ENCODE peak calls at places on chromosomes 11 and 22, in four cellular contexts. One of them, this sample, is unnamed.

GRCh38 chr11:21554284-21554683 is 638.6 kb upstream of the ANO5 start:
- DNase-seq in suprapubic skin: no peak
- DNase-seq in ascending aorta: no peak
- DNase-seq in stomach: no peak
- DNase-seq in this sample: no peak

GRCh38 chr22:44133901-44134511 is 46.7 kb upstream of the PARVG start:
- DNase-seq in ascending aorta: no peak
- DNase-seq in stomach: no peak
- DNase-seq in suprapubic skin: peak; percentile 46
- DNase-seq in this sample: no peak

GRCh38 chr22:48440673-48441552 is 1386.8 kb downstream of the BRD1 start:
- DNase-seq in stomach: no peak
- DNase-seq in suprapubic skin: no peak
- DNase-seq in ascending aorta: no peak
- DNase-seq in this sample: no peak

GRCh38 chr11:35318309-35318708 is 101.0 kb downstream of the SLC1A2 start:
- DNase-seq in suprapubic skin: no peak
- DNase-seq in stomach: no peak
- DNase-seq in ascending aorta: no peak
- DNase-seq in this sample: no peak

GRCh38 chr11:88338223-88338661 is 706 bp upstream of the CTSC start:
- DNase-seq in stomach: peak; percentile 41
- DNase-seq in suprapubic skin: peak; percentile 65
- DNase-seq in ascending aorta: peak; percentile 74
- DNase-seq in this sample: no peak

GRCh38 chr22:47176573-47177333 is 414.3 kb downstream of the TBC1D22A start:
- DNase-seq in suprapubic skin: peak; percentile 51
- DNase-seq in stomach: no peak
- DNase-seq in ascending aorta: peak; percentile 58
- DNase-seq in this sample: peak; percentile 63

GRCh38 chr11:95115597-95115996 is 26.0 kb downstream of the ENDOD1 start:
- DNase-seq in ascending aorta: no peak
- DNase-seq in suprapubic skin: no peak
- DNase-seq in stomach: no peak
- DNase-seq in this sample: no peak

GRCh38 chr11:18457435-18457834 is 1.8 kb downstream of the LDHAL6A start:
- DNase-seq in stomach: peak; percentile 53
- DNase-seq in suprapubic skin: no peak
- DNase-seq in ascending aorta: no peak
- DNase-seq in this sample: no peak

GRCh38 chr11:95187730-95188129 is 43.3 kb downstream of the SESN3 start:
- DNase-seq in ascending aorta: no peak
- DNase-seq in stomach: no peak
- DNase-seq in suprapubic skin: no peak
- DNase-seq in this sample: no peak

GRCh38 chr11:66570117-66570825 is 1.9 kb upstream of the CTSF start:
- DNase-seq in stomach: no peak
- DNase-seq in suprapubic skin: no peak
- DNase-seq in ascending aorta: no peak
- DNase-seq in this sample: no peak

GRCh38 chr11:59206635-59207034 is 6.1 kb downstream of the MPEG1 start:
- DNase-seq in stomach: peak; percentile 55
- DNase-seq in suprapubic skin: no peak
- DNase-seq in ascending aorta: no peak
- DNase-seq in this sample: no peak

GRCh38 chr22:49014227-49015201 is 813.2 kb downstream of the BRD1 start:
- DNase-seq in ascending aorta: no peak
- DNase-seq in suprapubic skin: peak; percentile 47
- DNase-seq in stomach: peak; percentile 17
- DNase-seq in this sample: peak; percentile 69

GRCh38 chr22:46061124-46061410 is 84.1 kb upstream of the WNT7B start:
- DNase-seq in stomach: no peak
- DNase-seq in suprapubic skin: no peak
- DNase-seq in ascending aorta: peak; percentile 45
- DNase-seq in this sample: no peak
- H3K27ac ChIP-seq in stomach: peak overlapping the region; percentile 100
- H3K27ac ChIP-seq in suprapubic skin: peak overlapping the region; percentile 98
- H3K27ac ChIP-seq in ascending aorta: peak overlapping the region; percentile 99
- H3K27ac ChIP-seq in this sample: peak overlapping the region; percentile 61

DNA sequence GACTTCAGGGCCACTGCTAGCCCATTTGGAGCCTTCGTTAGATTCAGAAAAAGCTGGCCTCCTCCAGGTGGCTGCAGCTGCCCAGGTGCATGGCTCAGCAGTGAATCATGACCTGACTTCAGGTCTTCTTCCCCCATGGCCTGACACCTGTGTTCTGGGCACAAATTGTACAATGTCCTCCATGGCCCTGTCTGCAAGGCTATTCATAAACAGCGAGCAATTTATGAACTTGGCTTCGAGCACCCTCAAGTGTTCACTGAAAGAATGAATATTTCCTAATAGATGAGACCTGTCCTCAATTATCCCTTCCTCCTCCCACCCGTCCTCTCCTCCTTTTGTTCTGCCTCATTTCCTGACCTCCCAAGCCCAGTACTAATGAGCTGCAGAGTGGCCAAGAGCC is 12.2 kb upstream of the VPS37C start:
- DNase-seq in stomach: peak; percentile 49
- DNase-seq in ascending aorta: peak; percentile 25
- DNase-seq in suprapubic skin: no peak
- DNase-seq in this sample: no peak
- TF ChIP-seq CTCF in stomach: peak; percentile 48
- TF ChIP-seq CTCF in ascending aorta: no peak
- TF ChIP-seq CTCF in suprapubic skin: no peak
- TF ChIP-seq CTCF in this sample: no peak

DNA sequence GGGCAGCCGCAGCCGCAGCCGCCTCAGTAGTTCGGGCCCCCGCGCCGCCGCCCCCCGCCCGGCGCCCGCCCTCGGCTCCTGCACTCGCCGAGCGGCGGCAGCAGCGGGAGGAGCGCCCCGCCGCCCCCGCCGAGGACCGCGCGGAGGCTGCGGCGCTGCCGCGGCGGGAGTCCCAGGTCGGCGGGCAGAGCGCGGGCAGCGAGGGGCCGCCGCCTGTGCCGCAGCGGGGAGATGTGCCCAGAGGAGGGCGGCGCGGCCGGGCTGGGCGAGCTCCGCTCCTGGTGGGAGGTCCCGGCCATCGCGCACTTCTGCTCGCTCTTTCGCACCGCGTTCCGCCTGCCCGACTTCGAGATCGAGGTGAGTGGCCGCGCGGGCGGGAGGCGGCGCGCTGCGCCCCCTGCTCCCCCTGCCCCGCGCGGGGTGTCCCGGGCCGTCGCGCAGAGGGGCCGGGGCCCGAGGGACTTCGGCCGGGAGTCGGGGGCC is 334 bp downstream of the CECR2 start:
- DNase-seq in ascending aorta: no peak
- DNase-seq in stomach: no peak
- DNase-seq in suprapubic skin: no peak
- DNase-seq in this sample: no peak
- H3K27ac ChIP-seq in ascending aorta: no peak overlapping the region
- H3K27ac ChIP-seq in stomach: peak overlapping the region; percentile 78
- H3K27ac ChIP-seq in suprapubic skin: no peak overlapping the region
- H3K27ac ChIP-seq in this sample: no peak overlapping the region

GRCh38 chr11:128174465-128175101 is 412.8 kb downstream of the ETS1 start:
- DNase-seq in suprapubic skin: no peak
- DNase-seq in ascending aorta: no peak
- DNase-seq in stomach: no peak
- DNase-seq in this sample: no peak
- TF ChIP-seq CTCF in suprapubic skin: no peak
- TF ChIP-seq CTCF in ascending aorta: no peak
- TF ChIP-seq CTCF in stomach: no peak
- TF ChIP-seq CTCF in this sample: no peak

DNA sequence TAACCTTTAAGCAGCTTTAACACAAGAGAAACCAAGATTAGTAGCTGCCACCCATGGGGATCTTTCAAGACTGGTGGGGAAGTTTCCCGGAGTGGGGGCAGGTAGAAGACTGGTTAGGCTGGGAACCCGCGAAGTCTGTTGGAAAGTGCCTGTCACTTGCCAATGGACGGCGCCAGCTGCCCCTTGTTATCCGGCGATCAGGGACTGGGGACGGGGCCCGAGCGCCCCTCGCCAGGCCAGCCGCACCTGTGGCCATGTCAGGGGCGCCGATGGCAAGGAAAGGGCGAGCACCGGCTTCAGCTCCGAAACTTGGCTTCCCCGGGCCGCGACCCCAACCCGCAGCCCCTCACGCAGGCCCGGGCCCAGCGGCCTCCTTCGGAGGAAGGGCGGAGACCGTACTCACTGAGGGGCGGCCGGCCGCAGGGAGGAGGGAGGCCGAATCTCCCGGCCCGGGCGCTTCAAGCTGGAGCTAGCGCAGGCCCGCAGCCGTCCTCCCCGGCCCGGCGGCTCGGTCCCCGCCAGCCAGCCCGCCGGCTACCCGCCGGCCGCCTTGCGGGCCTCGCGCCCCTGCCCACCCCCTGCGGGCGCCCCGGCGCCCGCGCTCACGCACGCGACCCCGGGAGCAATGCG is 539 bp downstream of the EIF4ENIF1 start:
- DNase-seq in stomach: peak; percentile 36
- DNase-seq in ascending aorta: peak; percentile 64
- DNase-seq in suprapubic skin: peak; percentile 70
- DNase-seq in this sample: peak; percentile 74
- H3K27ac ChIP-seq in stomach: peak overlapping the region; percentile 95
- H3K27ac ChIP-seq in ascending aorta: peak overlapping the region; percentile 98
- H3K27ac ChIP-seq in suprapubic skin: peak overlapping the region; percentile 97
- H3K27ac ChIP-seq in this sample: peak overlapping the region; percentile 97

GRCh38 chr11:72710278-72710677 is 36.1 kb upstream of the PDE2A start:
- DNase-seq in ascending aorta: no peak
- DNase-seq in stomach: no peak
- DNase-seq in suprapubic skin: no peak
- DNase-seq in this sample: no peak

GRCh38 chr11:72707032-72707431 is 32.8 kb upstream of the PDE2A start:
- DNase-seq in suprapubic skin: no peak
- DNase-seq in ascending aorta: no peak
- DNase-seq in stomach: no peak
- DNase-seq in this sample: no peak

GRCh38 chr11:72711141-72711540 is 36.9 kb upstream of the PDE2A start:
- DNase-seq in stomach: no peak
- DNase-seq in suprapubic skin: no peak
- DNase-seq in ascending aorta: no peak
- DNase-seq in this sample: no peak

GRCh38 chr11:72712168-72712721 is 38.0 kb upstream of the PDE2A start:
- DNase-seq in suprapubic skin: no peak
- DNase-seq in stomach: no peak
- DNase-seq in ascending aorta: peak; percentile 81
- DNase-seq in this sample: no peak

DNA sequence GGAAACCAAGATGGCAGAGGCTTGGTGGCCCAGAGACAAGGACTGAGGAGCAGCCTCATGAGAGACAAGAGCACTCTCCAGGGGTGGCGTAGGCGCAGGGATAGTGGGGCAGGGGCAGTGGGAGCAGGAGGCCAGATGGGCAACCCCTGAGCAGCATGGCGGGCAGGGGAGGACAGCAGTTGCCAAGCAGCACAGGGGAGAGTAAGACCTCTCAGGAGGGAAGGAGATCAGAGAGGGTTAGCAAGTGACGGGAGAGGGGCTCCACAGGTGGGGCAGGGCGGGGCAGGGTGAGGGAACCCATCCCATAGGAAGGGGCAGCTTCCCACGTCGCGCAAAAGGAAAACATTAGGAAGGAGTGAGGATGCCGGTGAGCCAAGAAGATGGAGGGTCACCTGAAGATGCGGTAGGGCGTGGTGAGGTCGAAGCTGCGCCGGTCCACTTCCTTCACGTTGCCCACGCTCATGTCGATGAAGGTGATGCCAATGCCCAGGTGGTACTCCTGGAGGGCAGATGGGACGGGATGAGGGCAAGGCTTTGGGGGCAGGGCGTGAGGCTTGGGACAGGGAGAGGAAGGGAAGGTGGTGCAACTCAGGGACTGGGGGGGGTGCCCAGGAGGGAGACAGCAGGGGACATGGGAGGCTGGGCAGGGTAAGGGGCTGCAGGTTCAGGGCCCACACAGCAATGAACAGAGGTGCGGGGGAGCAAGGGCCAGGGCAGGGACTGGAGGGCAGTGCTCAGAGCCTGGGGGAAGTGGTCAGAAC is 35.4 kb upstream of the PDE2A start:
- DNase-seq in suprapubic skin: no peak
- DNase-seq in stomach: no peak
- DNase-seq in ascending aorta: no peak
- DNase-seq in this sample: no peak
- TF ChIP-seq CTCF in suprapubic skin: no peak
- TF ChIP-seq CTCF in stomach: no peak
- TF ChIP-seq CTCF in ascending aorta: no peak
- TF ChIP-seq CTCF in this sample: no peak

GRCh38 chr11:8105133-8105532 is 24.1 kb downstream of the TUB start:
- DNase-seq in stomach: no peak
- DNase-seq in ascending aorta: no peak
- DNase-seq in suprapubic skin: no peak
- DNase-seq in this sample: peak; percentile 62
- H3K27ac ChIP-seq in stomach: no peak overlapping the region
- H3K27ac ChIP-seq in ascending aorta: no peak overlapping the region
- H3K27ac ChIP-seq in suprapubic skin: no peak overlapping the region
- H3K27ac ChIP-seq in this sample: no peak overlapping the region

GRCh38 chr11:69941546-69942332 is 122.5 kb upstream of the FGF3 start:
- DNase-seq in ascending aorta: no peak
- DNase-seq in suprapubic skin: no peak
- DNase-seq in stomach: no peak
- DNase-seq in this sample: no peak

GRCh38 chr11:69944146-69944795 is 125.1 kb upstream of the FGF3 start:
- DNase-seq in suprapubic skin: no peak
- DNase-seq in ascending aorta: no peak
- DNase-seq in stomach: no peak
- DNase-seq in this sample: no peak

GRCh38 chr11:69943506-69943905 is 124.3 kb upstream of the FGF3 start:
- DNase-seq in stomach: no peak
- DNase-seq in ascending aorta: no peak
- DNase-seq in suprapubic skin: no peak
- DNase-seq in this sample: no peak

GRCh38 chr11:69942333-69942820 is 123.2 kb upstream of the FGF3 start:
- DNase-seq in suprapubic skin: no peak
- DNase-seq in ascending aorta: no peak
- DNase-seq in stomach: no peak
- DNase-seq in this sample: no peak

GRCh38 chr11:69943066-69943465 is 123.8 kb upstream of the FGF3 start:
- DNase-seq in suprapubic skin: no peak
- DNase-seq in ascending aorta: no peak
- DNase-seq in stomach: peak; percentile 34
- DNase-seq in this sample: no peak
- TF ChIP-seq CTCF in suprapubic skin: no peak
- TF ChIP-seq CTCF in ascending aorta: no peak
- TF ChIP-seq CTCF in stomach: no peak
- TF ChIP-seq CTCF in this sample: no peak

This sample was measured in coronary artery.